ENCODE peak calls at places on chromosomes 13 and 19, in ten cellular contexts. One of them, this sample, is unnamed.

GRCh38 chr13:94157705-94158218 is 321.7 kb downstream of the DCT start:
- DNase-seq in uterus: peak
- DNase-seq in heart left ventricle: no peak
- DNase-seq in suprapubic skin: no peak
- DNase-seq in breast epithelium: no peak
- DNase-seq in A549: no peak
- DNase-seq in esophagus squamous epithelium: no peak
- DNase-seq in tibial nerve: no peak
- DNase-seq in K562: no peak
- DNase-seq in Peyer's patch: no peak
- DNase-seq in this sample: peak

GRCh38 chr13:94968040-94968756 is 255.9 kb upstream of the SOX21 start:
- DNase-seq in uterus: no peak
- DNase-seq in heart left ventricle: no peak
- DNase-seq in suprapubic skin: no peak
- DNase-seq in breast epithelium: no peak
- DNase-seq in A549: peak
- DNase-seq in esophagus squamous epithelium: no peak
- DNase-seq in tibial nerve: no peak
- DNase-seq in K562: no peak
- DNase-seq in Peyer's patch: no peak
- DNase-seq in this sample: no peak

GRCh38 chr19:17550076-17550667 is 5.3 kb upstream of the COLGALT1 start:
- DNase-seq in uterus: no peak
- DNase-seq in heart left ventricle: no peak
- DNase-seq in suprapubic skin: no peak
- DNase-seq in breast epithelium: no peak
- DNase-seq in A549: no peak
- DNase-seq in esophagus squamous epithelium: no peak
- DNase-seq in tibial nerve: no peak
- DNase-seq in K562: no peak
- DNase-seq in Peyer's patch: no peak
- DNase-seq in this sample: no peak

GRCh38 chr19:50481351-50482149 is 4.9 kb upstream of the GARIN5A start:
- DNase-seq in uterus: no peak
- DNase-seq in heart left ventricle: no peak
- DNase-seq in suprapubic skin: no peak
- DNase-seq in breast epithelium: no peak
- DNase-seq in A549: no peak
- DNase-seq in esophagus squamous epithelium: no peak
- DNase-seq in tibial nerve: no peak
- DNase-seq in K562: no peak
- DNase-seq in Peyer's patch: no peak
- DNase-seq in this sample: no peak

GRCh38 chr19:36054733-36055686 is at the start of gene WDR62:
- DNase-seq in uterus: peak
- DNase-seq in heart left ventricle: peak
- DNase-seq in suprapubic skin: peak
- DNase-seq in breast epithelium: peak
- DNase-seq in A549: peak
- DNase-seq in esophagus squamous epithelium: peak
- DNase-seq in tibial nerve: peak
- DNase-seq in K562: peak
- DNase-seq in Peyer's patch: peak
- DNase-seq in this sample: peak

GRCh38 chr13:39023761-39024160 is 14.1 kb downstream of the PROSER1 start:
- DNase-seq in uterus: no peak
- DNase-seq in heart left ventricle: no peak
- DNase-seq in suprapubic skin: no peak
- DNase-seq in breast epithelium: no peak
- DNase-seq in A549: no peak
- DNase-seq in esophagus squamous epithelium: no peak
- DNase-seq in tibial nerve: no peak
- DNase-seq in K562: no peak
- DNase-seq in Peyer's patch: no peak
- DNase-seq in this sample: no peak

GRCh38 chr19:22601906-22602630 is 32.1 kb upstream of the ZNF492 start:
- DNase-seq in uterus: no peak
- DNase-seq in heart left ventricle: no peak
- DNase-seq in suprapubic skin: no peak
- DNase-seq in breast epithelium: no peak
- DNase-seq in A549: no peak
- DNase-seq in esophagus squamous epithelium: no peak
- DNase-seq in tibial nerve: no peak
- DNase-seq in K562: no peak
- DNase-seq in Peyer's patch: no peak
- DNase-seq in this sample: no peak

GRCh38 chr13:42814868-42815267 is 33.5 kb downstream of the FAM216B start:
- DNase-seq in uterus: no peak
- DNase-seq in heart left ventricle: no peak
- DNase-seq in suprapubic skin: no peak
- DNase-seq in breast epithelium: no peak
- DNase-seq in A549: no peak
- DNase-seq in esophagus squamous epithelium: no peak
- DNase-seq in tibial nerve: no peak
- DNase-seq in K562: no peak
- DNase-seq in Peyer's patch: no peak
- DNase-seq in this sample: no peak

GRCh38 chr19:42563352-42564210 is 31.1 kb downstream of the CEACAM8 start:
- DNase-seq in uterus: no peak
- DNase-seq in heart left ventricle: no peak
- DNase-seq in suprapubic skin: no peak
- DNase-seq in breast epithelium: no peak
- DNase-seq in A549: peak
- DNase-seq in esophagus squamous epithelium: no peak
- DNase-seq in tibial nerve: no peak
- DNase-seq in K562: peak
- DNase-seq in Peyer's patch: no peak
- DNase-seq in this sample: peak

GRCh38 chr19:2627319-2627829 is 75.1 kb downstream of the GNG7 start:
- DNase-seq in uterus: peak
- DNase-seq in heart left ventricle: peak
- DNase-seq in suprapubic skin: peak
- DNase-seq in breast epithelium: peak
- DNase-seq in A549: peak
- DNase-seq in esophagus squamous epithelium: peak
- DNase-seq in tibial nerve: peak
- DNase-seq in K562: no peak
- DNase-seq in Peyer's patch: peak
- DNase-seq in this sample: peak

GRCh38 chr13:26614721-26615120 is 57.2 kb downstream of the WASF3 start:
- DNase-seq in uterus: no peak
- DNase-seq in heart left ventricle: no peak
- DNase-seq in suprapubic skin: no peak
- DNase-seq in breast epithelium: no peak
- DNase-seq in A549: no peak
- DNase-seq in esophagus squamous epithelium: no peak
- DNase-seq in tibial nerve: no peak
- DNase-seq in K562: no peak
- DNase-seq in Peyer's patch: no peak
- DNase-seq in this sample: no peak

GRCh38 chr19:2176336-2176994 is 12.7 kb downstream of the DOT1L start:
- DNase-seq in uterus: no peak
- DNase-seq in heart left ventricle: no peak
- DNase-seq in suprapubic skin: no peak
- DNase-seq in breast epithelium: no peak
- DNase-seq in A549: no peak
- DNase-seq in esophagus squamous epithelium: no peak
- DNase-seq in tibial nerve: no peak
- DNase-seq in K562: no peak
- DNase-seq in Peyer's patch: no peak
- DNase-seq in this sample: peak

GRCh38 chr19:8585894-8586750 is 8.9 kb upstream of the MYO1F start:
- DNase-seq in uterus: no peak
- DNase-seq in heart left ventricle: no peak
- DNase-seq in suprapubic skin: peak
- DNase-seq in breast epithelium: no peak
- DNase-seq in A549: peak
- DNase-seq in esophagus squamous epithelium: no peak
- DNase-seq in tibial nerve: no peak
- DNase-seq in K562: peak
- DNase-seq in Peyer's patch: peak
- DNase-seq in this sample: no peak
- TF ChIP-seq CTCF in uterus: no peak
- TF ChIP-seq CTCF in heart left ventricle: peak
- TF ChIP-seq CTCF in suprapubic skin: no peak
- TF ChIP-seq CTCF in breast epithelium: no peak
- TF ChIP-seq CTCF in A549: peak
- TF ChIP-seq CTCF in esophagus squamous epithelium: peak
- TF ChIP-seq CTCF in tibial nerve: peak
- TF ChIP-seq CTCF in K562: peak
- TF ChIP-seq CTCF in Peyer's patch: peak
- TF ChIP-seq CTCF in this sample: peak

GRCh38 chr13:113667771-113668490 is 912 bp downstream of the GRK1 start:
- DNase-seq in uterus: peak
- DNase-seq in heart left ventricle: peak
- DNase-seq in suprapubic skin: peak
- DNase-seq in breast epithelium: peak
- DNase-seq in A549: no peak
- DNase-seq in esophagus squamous epithelium: no peak
- DNase-seq in tibial nerve: peak
- DNase-seq in K562: no peak
- DNase-seq in Peyer's patch: no peak
- DNase-seq in this sample: peak
- H3K27ac ChIP-seq in uterus: no peak
- H3K27ac ChIP-seq in heart left ventricle: no peak
- H3K27ac ChIP-seq in suprapubic skin: no peak
- H3K27ac ChIP-seq in breast epithelium: no peak
- H3K27ac ChIP-seq in A549: no peak
- H3K27ac ChIP-seq in esophagus squamous epithelium: no peak
- H3K27ac ChIP-seq in tibial nerve: no peak
- H3K27ac ChIP-seq in K562: no peak
- H3K27ac ChIP-seq in Peyer's patch: no peak
- H3K27ac ChIP-seq in this sample: no peak

GRCh38 chr19:16447015-16447384 is 24.8 kb downstream of the EPS15L1 start:
- DNase-seq in uterus: peak
- DNase-seq in heart left ventricle: peak
- DNase-seq in suprapubic skin: peak
- DNase-seq in breast epithelium: no peak
- DNase-seq in A549: no peak
- DNase-seq in esophagus squamous epithelium: peak
- DNase-seq in tibial nerve: peak
- DNase-seq in K562: peak
- DNase-seq in Peyer's patch: peak
- DNase-seq in this sample: peak
- TF ChIP-seq POLR2A in uterus: no peak
- TF ChIP-seq POLR2A in heart left ventricle: peak
- TF ChIP-seq POLR2A in suprapubic skin: no peak
- TF ChIP-seq POLR2A in breast epithelium: no peak
- TF ChIP-seq POLR2A in A549: no peak
- TF ChIP-seq POLR2A in esophagus squamous epithelium: no peak
- TF ChIP-seq POLR2A in tibial nerve: peak
- TF ChIP-seq POLR2A in K562: no peak
- TF ChIP-seq POLR2A in Peyer's patch: no peak
- TF ChIP-seq POLR2A in this sample: no peak

GRCh38 chr13:80137994-80138393 is 202.9 kb downstream of the SPRY2 start:
- DNase-seq in uterus: no peak
- DNase-seq in heart left ventricle: no peak
- DNase-seq in suprapubic skin: no peak
- DNase-seq in breast epithelium: no peak
- DNase-seq in A549: no peak
- DNase-seq in esophagus squamous epithelium: no peak
- DNase-seq in tibial nerve: no peak
- DNase-seq in K562: no peak
- DNase-seq in Peyer's patch: no peak
- DNase-seq in this sample: no peak

GRCh38 chr13:80134360-80134759 is 206.6 kb downstream of the SPRY2 start:
- DNase-seq in uterus: no peak
- DNase-seq in heart left ventricle: no peak
- DNase-seq in suprapubic skin: no peak
- DNase-seq in breast epithelium: no peak
- DNase-seq in A549: no peak
- DNase-seq in esophagus squamous epithelium: no peak
- DNase-seq in tibial nerve: no peak
- DNase-seq in K562: no peak
- DNase-seq in Peyer's patch: no peak
- DNase-seq in this sample: no peak

GRCh38 chr13:80133631-80134083 is 207.3 kb downstream of the SPRY2 start:
- DNase-seq in uterus: no peak
- DNase-seq in heart left ventricle: no peak
- DNase-seq in suprapubic skin: no peak
- DNase-seq in breast epithelium: no peak
- DNase-seq in A549: no peak
- DNase-seq in esophagus squamous epithelium: no peak
- DNase-seq in tibial nerve: no peak
- DNase-seq in K562: no peak
- DNase-seq in Peyer's patch: no peak
- DNase-seq in this sample: no peak

GRCh38 chr13:80131204-80131603 is 209.7 kb downstream of the SPRY2 start:
- DNase-seq in uterus: peak
- DNase-seq in heart left ventricle: peak
- DNase-seq in suprapubic skin: peak
- DNase-seq in breast epithelium: no peak
- DNase-seq in A549: peak
- DNase-seq in esophagus squamous epithelium: no peak
- DNase-seq in tibial nerve: peak
- DNase-seq in K562: no peak
- DNase-seq in Peyer's patch: peak
- DNase-seq in this sample: peak

GRCh38 chr13:80132741-80133601 is 208.0 kb downstream of the SPRY2 start:
- DNase-seq in uterus: peak
- DNase-seq in heart left ventricle: peak
- DNase-seq in suprapubic skin: peak
- DNase-seq in breast epithelium: no peak
- DNase-seq in A549: peak
- DNase-seq in esophagus squamous epithelium: no peak
- DNase-seq in tibial nerve: peak
- DNase-seq in K562: no peak
- DNase-seq in Peyer's patch: no peak
- DNase-seq in this sample: peak
- TF ChIP-seq CTCF in uterus: no peak
- TF ChIP-seq CTCF in heart left ventricle: peak
- TF ChIP-seq CTCF in suprapubic skin: no peak
- TF ChIP-seq CTCF in breast epithelium: no peak
- TF ChIP-seq CTCF in A549: no peak
- TF ChIP-seq CTCF in esophagus squamous epithelium: no peak
- TF ChIP-seq CTCF in tibial nerve: no peak
- TF ChIP-seq CTCF in K562: no peak
- TF ChIP-seq CTCF in Peyer's patch: no peak
- TF ChIP-seq CTCF in this sample: no peak

DNA sequence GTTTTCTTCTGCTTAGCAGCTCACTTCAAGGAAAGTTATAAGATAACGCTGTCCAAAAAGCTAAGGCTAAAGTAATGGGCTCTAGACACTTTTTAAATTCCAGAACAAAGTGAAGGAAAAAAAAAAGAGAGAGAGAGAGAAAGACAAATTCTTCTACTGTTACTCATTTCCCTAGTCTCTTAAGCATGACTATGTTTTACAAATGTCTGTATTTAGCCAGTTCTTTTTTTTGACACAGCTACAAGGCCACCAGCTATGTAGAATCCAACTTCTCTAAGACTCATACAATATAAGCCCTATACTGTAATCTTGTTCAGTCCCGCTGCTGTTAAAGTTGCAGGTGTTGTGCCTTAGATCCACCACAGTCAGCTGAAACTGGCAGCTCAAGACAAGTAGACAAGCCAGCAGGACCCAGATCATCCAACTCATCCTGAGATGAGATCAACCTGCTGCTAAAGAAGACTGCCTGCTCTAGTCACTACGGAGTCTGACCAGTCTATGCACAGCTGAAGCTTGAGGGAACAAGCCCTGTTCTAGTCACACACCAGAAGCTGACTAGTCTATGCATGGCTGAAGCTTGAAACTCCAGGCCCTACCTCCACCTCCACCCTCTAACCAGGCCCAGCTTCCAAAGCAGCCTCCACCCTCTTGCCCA is 10.3 kb upstream of the ZNF83 start:
- DNase-seq in uterus: no peak
- DNase-seq in heart left ventricle: no peak
- DNase-seq in suprapubic skin: no peak
- DNase-seq in breast epithelium: no peak
- DNase-seq in A549: no peak
- DNase-seq in esophagus squamous epithelium: no peak
- DNase-seq in tibial nerve: no peak
- DNase-seq in K562: no peak
- DNase-seq in Peyer's patch: no peak
- DNase-seq in this sample: no peak
- H3K27ac ChIP-seq in uterus: no peak
- H3K27ac ChIP-seq in heart left ventricle: no peak
- H3K27ac ChIP-seq in suprapubic skin: no peak
- H3K27ac ChIP-seq in breast epithelium: no peak
- H3K27ac ChIP-seq in A549: no peak
- H3K27ac ChIP-seq in esophagus squamous epithelium: no peak
- H3K27ac ChIP-seq in tibial nerve: no peak
- H3K27ac ChIP-seq in K562: no peak
- H3K27ac ChIP-seq in Peyer's patch: no peak
- H3K27ac ChIP-seq in this sample: peak

This sample was measured in adrenal gland.